ENCODE peak calls at places on chromosomes 5 and 9, in four cellular contexts. One of them, this sample, is unnamed.

GRCh38 chr9:105119166-105119565 is 125.3 kb upstream of the SLC44A1 start:
- DNase-seq in WTC11: no peak
- DNase-seq in GF-D8: no peak
- DNase-seq in activated naive CD4-positive, alpha-beta T cell: no peak
- DNase-seq in this sample: no peak

GRCh38 chr5:16957305-16958165 is 21.4 kb upstream of the MYO10 start:
- DNase-seq in GF-D8: no peak
- DNase-seq in activated naive CD4-positive, alpha-beta T cell: no peak
- DNase-seq in WTC11: no peak
- DNase-seq in this sample: no peak

GRCh38 chr5:137216976-137217598 is 282.0 kb downstream of the SPOCK1 start:
- DNase-seq in activated naive CD4-positive, alpha-beta T cell: no peak
- DNase-seq in GF-D8: no peak
- DNase-seq in WTC11: no peak
- DNase-seq in this sample: no peak

GRCh38 chr5:11520241-11520929 is 383.9 kb downstream of the CTNND2 start:
- DNase-seq in WTC11: no peak
- DNase-seq in GF-D8: no peak
- DNase-seq in activated naive CD4-positive, alpha-beta T cell: no peak
- DNase-seq in this sample: no peak

GRCh38 chr9:84669293-84670105 is at the start of gene NTRK2:
- DNase-seq in GF-D8: no peak
- DNase-seq in WTC11: peak
- DNase-seq in activated naive CD4-positive, alpha-beta T cell: no peak
- DNase-seq in this sample: no peak

GRCh38 chr5:106940986-106941385 is 729.8 kb downstream of the EFNA5 start:
- DNase-seq in activated naive CD4-positive, alpha-beta T cell: no peak
- DNase-seq in GF-D8: no peak
- DNase-seq in WTC11: no peak
- DNase-seq in this sample: no peak

GRCh38 chr5:124132843-124133242 is 613.6 kb downstream of the ZNF608 start:
- DNase-seq in WTC11: no peak
- DNase-seq in activated naive CD4-positive, alpha-beta T cell: no peak
- DNase-seq in GF-D8: no peak
- DNase-seq in this sample: no peak

GRCh38 chr9:38022995-38023394 is 46.0 kb downstream of the SHB start:
- DNase-seq in WTC11: no peak
- DNase-seq in activated naive CD4-positive, alpha-beta T cell: no peak
- DNase-seq in GF-D8: no peak
- DNase-seq in this sample: no peak

GRCh38 chr9:84785766-84786547 is 116.4 kb downstream of the NTRK2 start:
- DNase-seq in WTC11: no peak
- DNase-seq in activated naive CD4-positive, alpha-beta T cell: no peak
- DNase-seq in GF-D8: no peak
- DNase-seq in this sample: no peak

This sample was measured in SIG-M5.